ENCODE peak calls at places on chromosomes 1 and 21, in four cellular contexts. K is heart left ventricle, V is AG04450, R is Calu3. C is an unnamed sample.

GRCh38 chr1:15425521-15425920 is 12.7 kb upstream of the CTRC start:
- DNase-seq in R (no peak), V (no peak), K (no peak), C (no peak)

GRCh38 chr1:232378266-232379041 is 251.5 kb downstream of the SIPA1L2 start:
- DNase-seq in R (no peak), K (no peak), V (no peak), C (no peak)

GRCh38 chr1:168628807-168629206 is 52.4 kb downstream of the XCL1 start:
- DNase-seq in R (peak; percentile 65), K (no peak), V (no peak), C (no peak)

GRCh38 chr1:203661572-203661971 is 34.9 kb downstream of the ATP2B4 start:
- DNase-seq in K (peak; percentile 75), V (no peak), R (peak; percentile 49), C (no peak)

GRCh38 chr1:116910379-116911165 is 856 bp downstream of the PTGFRN start:
- DNase-seq in R (peak; percentile 38), V (no peak), K (no peak), C (peak; percentile 49)

GRCh38 chr1:184163674-184164470 is 112.3 kb downstream of the TSEN15 start:
- DNase-seq in R (no peak), V (peak; percentile 47), K (peak; percentile 54), C (no peak)

GRCh38 chr1:70146488-70146887 is 58.9 kb downstream of the LRRC40 start:
- DNase-seq in V (no peak), K (no peak), R (no peak), C (no peak)

GRCh38 chr1:226887006-226887405 is 16.6 kb downstream of the PSEN2 start:
- DNase-seq in R (no peak), K (no peak), V (no peak), C (peak; percentile 72)

GRCh38 chr1:116786049-116786448 is 31.8 kb downstream of the CD2 start:
- DNase-seq in K (no peak), V (no peak), R (no peak), C (no peak)

GRCh38 chr1:220843481-220844011 is 35.7 kb upstream of the HLX start:
- DNase-seq in V (no peak), R (no peak), K (peak; percentile 84), C (no peak)

GRCh38 chr1:11845641-11846335 is 1.8 kb downstream of the NPPA start:
- DNase-seq in R (no peak), V (no peak), K (no peak), C (peak; percentile 71)

GRCh38 chr1:180842482-180842881 is 70.2 kb upstream of the KIAA1614 start:
- DNase-seq in R (no peak), V (no peak), K (no peak), C (no peak)

GRCh38 chr1:156122519-156123355 is 8.2 kb downstream of the LMNA start:
- DNase-seq in K (peak; percentile 94), V (no peak), R (peak; percentile 77), C (no peak)

GRCh38 chr1:177305040-177306018 is 134.6 kb downstream of the BRINP2 start:
- DNase-seq in K (no peak), V (no peak), R (no peak), C (no peak)

GRCh38 chr1:48036693-48037386 is 39.7 kb upstream of the TRABD2B start:
- DNase-seq in K (no peak), V (no peak), R (no peak), C (no peak)

GRCh38 chr1:108646661-108647269 is 14.1 kb downstream of the HENMT1 start:
- DNase-seq in V (no peak), R (peak; percentile 36), K (peak; percentile 80), C (no peak)

GRCh38 chr21:30168086-30168485 is 1.5 kb upstream of the CLDN17 start:
- DNase-seq in R (no peak), K (no peak), V (no peak), C (no peak)

GRCh38 chr1:69911301-69911801 is 294.0 kb downstream of the LRRC40 start:
- DNase-seq in V (peak; percentile 3), R (no peak), K (no peak), C (no peak)

GRCh38 chr1:159030865-159031472 is 21.3 kb downstream of the IFI16 start:
- DNase-seq in K (no peak), R (no peak), V (no peak), C (no peak)

GRCh38 chr1:3677411-3677944 is 25.2 kb downstream of the TP73 start:
- DNase-seq in K (no peak), V (no peak), R (no peak), C (peak; percentile 5)

GRCh38 chr1:244209955-244210354 is 158.9 kb downstream of the ZBTB18 start:
- DNase-seq in R (no peak), K (no peak), V (no peak), C (no peak)

GRCh38 chr1:22241250-22241649 is 98.4 kb upstream of the WNT4 start:
- DNase-seq in R (no peak), K (no peak), V (no peak), C (no peak)

GRCh38 chr1:19377812-19378718 is 65.9 kb downstream of the SLC66A1 start:
- DNase-seq in R (no peak), V (no peak), K (no peak), C (no peak)

GRCh38 chr21:45448810-45449657 is 44.1 kb downstream of the COL18A1 start:
- DNase-seq in R (no peak), K (peak; percentile 23), V (no peak), C (peak; percentile 15)

GRCh38 chr21:44800103-44800502 is 1.5 kb downstream of the UBE2G2 start:
- DNase-seq in V (no peak), R (no peak), K (no peak), C (no peak)

DNA sequence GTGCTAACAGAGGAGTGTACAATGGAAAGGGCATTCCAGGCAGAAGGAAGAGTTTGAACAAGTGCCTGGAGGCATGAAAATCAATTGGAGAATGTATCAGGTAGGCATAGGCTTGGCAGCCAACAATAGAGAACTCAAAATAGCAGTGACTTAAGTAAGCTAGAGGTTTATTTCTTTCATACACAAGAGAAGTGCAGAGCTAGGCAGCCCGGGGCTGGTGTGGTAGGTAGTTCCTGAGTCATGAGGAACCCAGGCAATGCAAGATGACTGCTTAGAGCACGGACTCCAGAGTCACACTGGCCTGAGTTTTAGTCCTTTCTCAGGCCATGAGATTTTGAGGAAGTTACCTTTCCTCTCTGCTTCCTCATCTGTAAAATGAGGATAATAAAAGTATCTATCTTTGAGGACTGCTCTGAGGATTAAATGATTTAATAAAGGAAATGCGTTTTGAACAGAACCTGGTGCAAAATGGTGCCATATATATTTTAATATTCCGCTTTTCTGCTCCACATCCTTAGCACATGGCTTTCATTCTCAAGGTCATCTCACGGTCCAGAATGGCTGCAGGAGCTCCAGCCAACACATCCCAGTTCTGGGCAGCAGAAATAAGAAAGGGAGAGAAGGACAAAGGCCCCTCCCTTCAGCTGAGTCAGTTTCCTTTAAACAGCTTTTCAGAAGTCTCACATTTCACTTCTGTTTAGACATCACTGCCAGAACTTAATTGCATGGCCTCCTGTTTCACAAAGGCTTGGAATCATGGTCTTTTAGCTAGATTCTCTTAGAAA is 75.0 kb upstream of the LRRN2 start:
- DNase-seq in V (no peak), R (no peak), K (no peak), C (no peak)
- TF ChIP-seq CTCF in V (no peak), R (no peak), K (no peak), C (no peak)

DNA sequence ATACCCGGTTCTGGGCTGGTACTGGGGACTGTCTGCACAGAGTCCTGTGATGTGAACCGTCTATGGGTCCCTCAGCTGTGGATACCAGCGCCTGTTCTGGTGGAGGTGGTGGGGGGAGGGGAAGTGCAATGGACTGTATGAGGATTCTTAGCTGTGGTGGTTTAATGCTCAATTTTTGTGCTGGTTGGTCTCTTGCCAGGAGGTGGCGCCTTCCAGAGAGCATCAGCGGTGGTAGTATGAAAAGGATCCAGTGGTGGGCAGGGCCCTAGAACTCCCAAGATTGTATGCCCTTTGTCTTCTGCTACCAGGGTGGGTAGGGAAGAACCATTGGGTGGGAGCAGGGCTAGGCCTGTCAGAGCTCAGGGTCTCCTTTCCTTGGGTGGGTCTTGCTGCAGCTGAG is 89.4 kb upstream of the B3GALT2 start:
- DNase-seq in V (no peak), K (no peak), R (no peak), C (no peak)
- TF ChIP-seq CTCF in V (no peak), K (no peak), R (no peak), C (no peak)

DNA sequence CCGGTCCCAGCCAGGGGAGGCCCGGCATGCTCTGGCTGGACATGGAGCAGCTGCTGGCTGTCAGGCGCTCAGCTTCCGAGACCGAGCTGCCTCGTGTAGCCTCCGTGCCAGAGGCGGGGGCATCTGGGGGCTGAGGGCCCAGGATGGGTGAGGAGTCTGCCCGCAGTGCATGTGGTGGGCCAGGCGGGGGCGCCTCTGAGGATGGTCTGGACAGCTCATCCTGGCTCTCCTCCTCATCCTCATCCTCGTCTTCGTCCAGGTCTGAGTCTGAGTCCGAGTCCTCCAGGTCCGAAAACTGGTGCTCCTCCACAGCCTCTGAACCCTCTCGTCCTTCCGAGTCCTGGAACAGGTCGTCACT is 28.9 kb upstream of the EDN2 start:
- DNase-seq in V (no peak), K (no peak), R (no peak), C (no peak)
- TF ChIP-seq CTCF in V (peak; percentile 28), K (no peak), R (peak; percentile 63), C (peak; percentile 50)

DNA sequence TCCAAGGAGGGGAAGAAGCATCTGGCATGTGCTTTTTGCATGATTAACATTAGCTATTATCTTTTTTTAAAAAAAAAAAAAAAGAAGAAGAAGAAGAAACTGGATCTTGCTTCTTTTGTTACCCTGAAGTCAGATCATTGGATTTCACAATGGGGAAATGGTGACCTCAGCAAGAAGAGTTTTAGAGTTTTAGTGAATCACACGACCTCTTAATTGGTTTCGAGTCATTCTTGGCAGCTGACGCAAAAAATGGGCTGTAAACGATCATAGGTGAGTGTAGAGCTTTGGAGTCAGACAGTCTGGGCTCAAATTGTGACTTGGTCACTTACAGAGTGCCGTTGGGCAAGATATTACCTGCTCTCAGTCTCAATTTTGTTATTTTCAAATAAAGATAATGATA is 33.3 kb upstream of the PGBD5 start:
- DNase-seq in R (peak; percentile 19), V (peak; percentile 8), K (no peak), C (no peak)
- TF ChIP-seq CTCF in R (no peak), V (no peak), K (no peak), C (no peak)

GRCh38 chr1:94515548-94515947 is 26.0 kb downstream of the F3 start:
- DNase-seq in R (no peak), K (no peak), V (no peak), C (no peak)

DNA sequence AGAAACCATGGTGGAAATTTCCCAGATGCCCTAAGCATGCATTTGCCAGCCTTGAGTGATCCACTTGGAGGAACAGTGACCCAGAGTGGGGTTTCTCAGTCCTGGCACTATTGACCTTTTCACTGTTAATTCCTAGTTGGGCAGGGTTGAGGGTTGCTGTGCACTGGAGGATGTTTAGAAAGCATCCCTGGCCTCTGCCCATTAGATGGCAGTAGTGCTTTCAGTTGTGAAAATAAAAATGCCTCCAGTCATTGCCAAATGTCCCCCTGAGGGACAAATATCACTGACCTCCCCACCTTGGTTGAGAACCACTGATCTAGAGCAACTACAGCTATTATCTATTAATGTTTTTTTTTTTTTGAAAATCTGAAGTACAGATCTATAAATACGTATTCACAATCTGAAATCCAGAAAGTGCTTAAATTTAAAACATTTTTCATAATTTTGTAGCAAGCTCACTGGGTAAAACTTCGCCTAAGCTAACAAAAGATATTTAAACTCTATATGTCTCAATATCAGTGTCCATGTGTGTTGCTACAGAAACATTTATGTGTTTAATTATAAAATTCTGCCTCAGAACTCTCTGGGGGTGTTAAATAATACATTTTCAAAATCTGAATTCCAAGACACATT is 27.3 kb downstream of the F3 start:
- DNase-seq in R (peak; percentile 45), V (no peak), K (no peak), C (peak; percentile 39)
- TF ChIP-seq CTCF in R (peak; percentile 63), V (peak; percentile 81), K (peak; percentile 51), C (peak; percentile 38)

GRCh38 chr1:30977105-30977504 is 68.5 kb upstream of the SDC3 start:
- DNase-seq in V (peak; percentile 23), R (no peak), K (no peak), C (no peak)
- TF ChIP-seq CTCF in V (peak; percentile 46), R (peak; percentile 33), K (peak; percentile 13), C (no peak)